ENCODE peak calls at places on chromosome 18, in nine cellular contexts. W is foreskin fibroblast; V is CD8-positive, alpha-beta T cell; M is brain microvascular endothelial cell; P is thoracic aorta; I is mammary epithelial cell; Z is LNCaP clone FGC; R is AG04450; H is heart left ventricle. L is an unnamed sample.

GRCh38 chr18:45335644-45336043 is 279.6 kb upstream of the SLC14A2 start:
- DNase-seq in V (no peak), P (no peak), W (no peak), R (no peak), I (peak; percentile 87), H (no peak), M (no peak), Z (peak; percentile 30), L (peak; percentile 50)

GRCh38 chr18:59669872-59670657 is 27.2 kb downstream of the CCBE1 start:
- DNase-seq in P (no peak), H (no peak), I (no peak), R (peak; percentile 37), V (no peak), W (peak; percentile 80), Z (no peak), M (no peak), L (no peak)

GRCh38 chr18:35378206-35378795 is 1.2 kb upstream of the ZNF396 start:
- DNase-seq in V (no peak), I (peak; percentile 37), H (no peak), R (no peak), P (no peak), Z (no peak), M (no peak), W (peak; percentile 13), L (peak; percentile 10)

GRCh38 chr18:58687871-58688308 is 16.6 kb downstream of the MALT1 start:
- DNase-seq in W (no peak), I (no peak), Z (peak; percentile 39), P (no peak), R (no peak), V (peak; percentile 61), M (no peak), H (no peak), L (no peak)

GRCh38 chr18:7681261-7681660 is 114.1 kb downstream of the PTPRM start:
- DNase-seq in V (no peak), Z (no peak), H (no peak), I (no peak), W (no peak), M (no peak), R (no peak), P (no peak), L (no peak)

GRCh38 chr18:6413554-6414117 is 1.1 kb downstream of the L3MBTL4 start:
- DNase-seq in I (no peak), V (no peak), H (peak; percentile 67), R (no peak), P (no peak), W (no peak), M (no peak), Z (no peak), L (no peak)

GRCh38 chr18:2847341-2848144 is 737 bp downstream of the EMILIN2 start:
- DNase-seq in V (no peak), M (peak; percentile 24), R (no peak), H (peak; percentile 68), P (no peak), Z (no peak), W (no peak), I (peak; percentile 22), L (peak; percentile 51)

GRCh38 chr18:76874643-76875389 is 52.5 kb downstream of the ZNF236 start:
- DNase-seq in H (no peak), P (no peak), Z (no peak), V (no peak), M (no peak), I (no peak), W (no peak), R (no peak), L (no peak)

GRCh38 chr18:25648724-25649260 is 296.8 kb upstream of the ZNF521 start:
- DNase-seq in Z (no peak), R (no peak), M (no peak), H (no peak), V (no peak), W (no peak), I (no peak), P (no peak), L (peak; percentile 25)

GRCh38 chr18:2963048-2963447 is 49.9 kb downstream of the LPIN2 start:
- DNase-seq in H (no peak), M (no peak), P (no peak), V (peak; percentile 44), I (no peak), Z (no peak), W (no peak), R (no peak), L (no peak)

GRCh38 chr18:49510393-49511115 is 23.5 kb upstream of the C18orf32 start:
- DNase-seq in H (peak; percentile 64), P (no peak), V (peak; percentile 50), Z (no peak), R (no peak), M (peak; percentile 43), W (peak; percentile 45), I (peak; percentile 46), L (peak; percentile 45)

GRCh38 chr18:35693829-35694228 is 112.3 kb downstream of the GALNT1 start:
- DNase-seq in W (no peak), M (no peak), I (no peak), Z (no peak), P (no peak), V (no peak), H (no peak), R (no peak), L (no peak)

GRCh38 chr18:37499913-37500312 is 65.7 kb downstream of the CELF4 start:
- DNase-seq in I (no peak), R (no peak), M (no peak), V (no peak), Z (no peak), W (no peak), P (no peak), H (no peak), L (no peak)

DNA sequence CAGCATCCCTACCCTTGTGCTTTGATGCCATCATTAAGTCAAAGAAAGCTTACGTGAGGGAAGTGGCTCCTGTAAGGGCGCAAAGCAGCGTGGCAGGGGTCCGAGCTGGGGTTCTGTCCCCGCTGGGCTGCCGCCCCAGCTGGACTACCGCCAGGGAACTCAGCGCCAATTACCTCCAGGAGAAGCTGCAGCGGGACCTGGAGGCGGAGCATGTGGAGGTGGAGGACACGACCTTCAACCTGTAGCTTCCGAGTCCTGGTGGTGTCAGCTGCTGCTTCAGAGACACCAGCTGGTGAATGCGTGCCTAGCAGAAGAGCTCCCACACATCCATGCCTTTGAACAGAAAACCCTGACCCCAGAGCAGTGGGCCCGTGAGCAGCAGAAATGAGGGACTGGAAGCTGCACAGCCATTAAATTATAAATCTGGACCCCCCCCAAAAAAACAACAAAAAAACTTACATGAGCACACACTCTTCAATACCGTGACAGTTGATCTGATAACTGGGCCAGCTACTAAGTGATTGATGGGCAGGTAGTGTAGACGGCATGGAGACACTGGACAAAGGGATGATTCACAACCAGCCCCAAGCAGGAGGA is 20.1 kb upstream of the YES1 start:
- DNase-seq in I (no peak), R (no peak), W (no peak), H (peak; percentile 64), P (no peak), M (no peak), V (no peak), Z (no peak), L (no peak)
- TF ChIP-seq CTCF in I (no peak), R (no peak), W (no peak), H (no peak), P (no peak), M (peak; percentile 30), V (no peak), Z (peak; percentile 9), L (peak; percentile 7)

DNA sequence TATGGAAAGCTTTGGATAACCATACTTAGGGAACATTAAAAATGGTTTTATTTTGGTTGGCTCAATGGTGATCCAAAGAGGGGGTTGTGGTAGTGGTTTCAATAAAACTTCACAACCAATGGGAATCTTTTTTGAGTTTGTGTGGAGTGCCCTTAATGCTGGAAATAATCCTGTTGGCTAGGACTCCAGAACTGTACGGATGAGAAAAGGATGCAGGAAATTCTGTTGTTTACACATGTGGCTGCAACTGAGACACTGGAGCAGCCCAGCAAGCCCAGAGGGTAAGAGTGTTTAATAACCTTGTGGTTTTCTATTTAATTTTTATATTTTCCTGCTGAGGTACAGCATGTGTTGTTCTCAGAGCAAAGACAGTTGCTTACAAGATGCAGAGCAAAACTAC is at the start of gene CCDC102B:
- DNase-seq in R (peak; percentile 89), Z (no peak), V (no peak), H (no peak), M (peak; percentile 77), P (no peak), W (peak; percentile 72), I (no peak), L (peak; percentile 91)
- H3K4me3 ChIP-seq in R (peak within 1 kb of the TSS; percentile 24), Z (no peak within 1 kb of the TSS), V (no peak within 1 kb of the TSS), H (no peak within 1 kb of the TSS), M (peak within 1 kb of the TSS; percentile 39), P (peak within 1 kb of the TSS; percentile 22), W (peak within 1 kb of the TSS; percentile 52), I (no peak within 1 kb of the TSS), L (peak within 1 kb of the TSS; percentile 4)

GRCh38 chr18:9612215-9612830 is 2.0 kb downstream of the PPP4R1 start:
- DNase-seq in I (peak; percentile 67), H (no peak), R (no peak), Z (peak; percentile 58), P (no peak), V (peak; percentile 31), W (no peak), M (no peak), L (peak; percentile 57)
- TF ChIP-seq CTCF in I (peak; percentile 77), H (peak; percentile 57), R (peak; percentile 82), Z (peak; percentile 77), P (peak; percentile 54), V (peak; percentile 57), W (peak; percentile 63), M (peak; percentile 79), L (peak; percentile 77)

DNA sequence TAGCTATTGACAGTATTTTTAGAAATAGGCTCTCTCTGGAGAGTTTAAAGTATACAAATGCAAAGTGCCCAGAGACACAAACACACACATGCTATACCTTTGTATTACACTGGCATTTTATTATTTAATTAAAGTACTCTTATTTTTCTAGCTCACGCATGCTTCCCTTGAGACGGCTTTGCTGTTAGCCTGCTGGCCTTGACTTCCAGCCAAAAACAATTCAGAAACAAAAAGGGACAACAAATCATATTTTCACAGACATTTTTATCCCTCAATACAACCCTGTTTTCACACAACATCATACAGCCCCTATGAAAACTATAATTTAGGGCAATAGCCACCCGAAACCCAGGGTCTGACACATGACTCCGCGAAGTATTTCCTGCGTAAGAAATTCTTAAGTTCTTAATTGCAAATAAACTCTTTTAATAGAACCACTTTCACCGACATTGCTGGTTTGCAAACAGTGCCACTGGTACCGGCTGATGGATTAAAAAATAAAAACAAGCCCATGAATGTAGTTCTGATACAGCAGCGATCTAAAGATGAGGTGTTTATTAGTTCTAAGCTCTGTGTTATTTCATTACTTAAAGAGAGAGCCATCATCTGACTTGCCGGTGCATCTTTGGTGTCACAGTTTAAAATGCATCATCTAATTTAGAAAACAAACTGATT is 185.1 kb downstream of the TCF4 start:
- DNase-seq in I (no peak), Z (no peak), V (no peak), W (no peak), R (no peak), M (peak; percentile 42), P (no peak), H (no peak), L (peak; percentile 57)
- H3K4me3 ChIP-seq in I (no peak overlapping the region), Z (no peak overlapping the region), V (no peak overlapping the region), W (peak overlapping the region; percentile 63), R (peak overlapping the region; percentile 14), M (no peak overlapping the region), P (peak overlapping the region; percentile 71), H (no peak overlapping the region), L (no peak overlapping the region)

L was measured in astrocyte of the spinal cord.